ENCODE peak calls at places on chromosome 22, in four cellular contexts. Y is A549, Q is SK-N-SH, U is K562. B is an unnamed sample.

GRCh38 chr22:17201285-17201945 is 17.8 kb downstream of the ADA2 start:
- DNase-seq in Y (peak), U (peak), Q (no peak), B (no peak)

GRCh38 chr22:37153901-37154300 is 4.2 kb upstream of the IL2RB start:
- DNase-seq in Y (no peak), Q (no peak), U (no peak), B (no peak)

GRCh38 chr22:32648486-32648885 is 153.0 kb upstream of the TIMP3 start:
- DNase-seq in Q (no peak), U (no peak), Y (no peak), B (no peak)

GRCh38 chr22:19046719-19047609 is 75.2 kb downstream of the DGCR2 start:
- DNase-seq in U (no peak), Y (no peak), Q (no peak), B (no peak)

GRCh38 chr22:46845281-46846153 is 83.1 kb downstream of the TBC1D22A start:
- DNase-seq in Y (peak), Q (peak), U (no peak), B (no peak)

GRCh38 chr22:50269573-50270301 is 443 bp downstream of the MAPK11 start:
- DNase-seq in Q (peak), U (peak), Y (no peak), B (no peak)

GRCh38 chr22:43828711-43829447 is 16.8 kb upstream of the EFCAB6 start:
- DNase-seq in U (no peak), Q (peak), Y (peak), B (no peak)

GRCh38 chr22:32753591-32753990 is 47.9 kb upstream of the TIMP3 start:
- DNase-seq in U (no peak), Q (no peak), Y (no peak), B (no peak)

GRCh38 chr22:39374191-39374590 is 24.4 kb downstream of the SYNGR1 start:
- DNase-seq in Q (no peak), Y (no peak), U (peak), B (no peak)

GRCh38 chr22:44160416-44160815 is 20.3 kb upstream of the PARVG start:
- DNase-seq in Y (no peak), Q (no peak), U (no peak), B (no peak)

GRCh38 chr22:19543970-19544708 is 19.9 kb upstream of the CLDN5 start:
- DNase-seq in Q (peak), U (no peak), Y (no peak), B (no peak)

GRCh38 chr22:29195118-29195963 is 10.4 kb upstream of the EMID1 start:
- DNase-seq in Y (no peak), U (peak), Q (peak), B (no peak)

GRCh38 chr22:21697866-21698265 is 32.1 kb downstream of the PPIL2 start:
- DNase-seq in Q (no peak), U (peak), Y (no peak), B (no peak)

GRCh38 chr22:45425101-45425500 is 11.6 kb downstream of the RIBC2 start:
- DNase-seq in Y (no peak), Q (no peak), U (no peak), B (no peak)

GRCh38 chr22:18110944-18111758 is 542 bp downstream of the TUBA8 start:
- DNase-seq in U (no peak), Y (no peak), Q (no peak), B (no peak)

GRCh38 chr22:30893434-30894370 is 74.9 kb downstream of the MORC2 start:
- DNase-seq in Y (no peak), Q (no peak), U (no peak), B (no peak)

GRCh38 chr22:20434264-20434751 is 3.3 kb downstream of the SCARF2 start:
- DNase-seq in Y (no peak), Q (no peak), U (no peak), B (no peak)

GRCh38 chr22:37229805-37230672 is 14.0 kb downstream of the RAC2 start:
- DNase-seq in Q (no peak), Y (no peak), U (peak), B (peak)

GRCh38 chr22:29031236-29031982 is 30.2 kb downstream of the C22orf31 start:
- DNase-seq in U (peak), Y (peak), Q (peak), B (no peak)

GRCh38 chr22:17970205-17970708 is 54.1 kb downstream of the MICAL3 start:
- DNase-seq in Q (no peak), Y (no peak), U (peak), B (no peak)

GRCh38 chr22:48276933-48277867 is 1514.8 kb downstream of the TBC1D22A start:
- DNase-seq in Y (no peak), Q (no peak), U (no peak), B (no peak)

GRCh38 chr22:38062782-38063181 is 5.6 kb downstream of the PICK1 start:
- DNase-seq in U (no peak), Y (no peak), Q (no peak), B (no peak)

GRCh38 chr22:50620861-50621490 is 7.0 kb downstream of the ARSA start:
- DNase-seq in Y (no peak), U (no peak), Q (no peak), B (peak)

GRCh38 chr22:33853200-33854097 is 66.8 kb downstream of the LARGE1 start:
- DNase-seq in Q (peak), Y (peak), U (no peak), B (peak)

GRCh38 chr22:40410272-40410671 is 39.9 kb downstream of the SGSM3 start:
- DNase-seq in U (no peak), Q (no peak), Y (no peak), B (no peak)

GRCh38 chr22:42662114-42663021 is 13.2 kb upstream of the CYB5R3 start:
- DNase-seq in Q (peak), U (peak), Y (peak), B (no peak)

GRCh38 chr22:46027219-46028068 is 50.5 kb upstream of the WNT7B start:
- DNase-seq in Y (no peak), U (peak), Q (no peak), B (no peak)

GRCh38 chr22:46196268-46196667 is 45.9 kb downstream of the PPARA start:
- DNase-seq in U (no peak), Q (peak), Y (no peak), B (no peak)

GRCh38 chr22:37229012-37229804 is 14.9 kb downstream of the RAC2 start:
- DNase-seq in Q (peak), U (peak), Y (peak), B (no peak)

GRCh38 chr22:50112151-50113118 is 22.6 kb downstream of the MOV10L1 start:
- DNase-seq in U (no peak), Y (no peak), Q (no peak), B (no peak)

GRCh38 chr22:40654522-40655167 is 18.1 kb upstream of the MRTFA start:
- DNase-seq in Y (peak), Q (peak), U (peak), B (no peak)

DNA sequence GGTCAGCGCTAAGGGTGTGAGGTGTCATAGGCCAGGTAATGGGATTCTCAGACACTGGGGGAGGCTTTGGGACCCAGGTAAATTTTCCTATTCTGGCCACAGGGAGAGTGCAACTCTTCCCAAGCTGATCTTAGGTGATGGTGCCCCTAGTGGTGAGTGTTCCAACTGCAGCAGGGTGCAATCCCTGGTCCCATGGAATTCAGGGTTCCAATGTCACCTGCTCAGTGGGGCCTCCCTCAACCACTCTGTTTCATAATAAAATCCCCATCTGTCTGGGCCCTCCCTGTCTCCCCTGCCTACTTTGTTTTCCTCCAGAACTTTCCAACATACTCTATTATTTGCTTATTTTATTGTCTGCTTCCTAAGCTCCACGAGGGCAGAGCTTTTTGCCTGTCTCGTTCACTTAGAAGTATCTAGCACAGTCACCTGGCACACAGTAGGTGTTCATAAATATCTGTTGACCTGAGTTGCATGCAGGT is 2.9 kb upstream of the SGSM1 start:
- DNase-seq in Y (peak), U (peak), Q (peak), B (no peak)
- TF ChIP-seq MAX in Y (no peak), U (no peak), Q (no peak), B (no peak)

DNA sequence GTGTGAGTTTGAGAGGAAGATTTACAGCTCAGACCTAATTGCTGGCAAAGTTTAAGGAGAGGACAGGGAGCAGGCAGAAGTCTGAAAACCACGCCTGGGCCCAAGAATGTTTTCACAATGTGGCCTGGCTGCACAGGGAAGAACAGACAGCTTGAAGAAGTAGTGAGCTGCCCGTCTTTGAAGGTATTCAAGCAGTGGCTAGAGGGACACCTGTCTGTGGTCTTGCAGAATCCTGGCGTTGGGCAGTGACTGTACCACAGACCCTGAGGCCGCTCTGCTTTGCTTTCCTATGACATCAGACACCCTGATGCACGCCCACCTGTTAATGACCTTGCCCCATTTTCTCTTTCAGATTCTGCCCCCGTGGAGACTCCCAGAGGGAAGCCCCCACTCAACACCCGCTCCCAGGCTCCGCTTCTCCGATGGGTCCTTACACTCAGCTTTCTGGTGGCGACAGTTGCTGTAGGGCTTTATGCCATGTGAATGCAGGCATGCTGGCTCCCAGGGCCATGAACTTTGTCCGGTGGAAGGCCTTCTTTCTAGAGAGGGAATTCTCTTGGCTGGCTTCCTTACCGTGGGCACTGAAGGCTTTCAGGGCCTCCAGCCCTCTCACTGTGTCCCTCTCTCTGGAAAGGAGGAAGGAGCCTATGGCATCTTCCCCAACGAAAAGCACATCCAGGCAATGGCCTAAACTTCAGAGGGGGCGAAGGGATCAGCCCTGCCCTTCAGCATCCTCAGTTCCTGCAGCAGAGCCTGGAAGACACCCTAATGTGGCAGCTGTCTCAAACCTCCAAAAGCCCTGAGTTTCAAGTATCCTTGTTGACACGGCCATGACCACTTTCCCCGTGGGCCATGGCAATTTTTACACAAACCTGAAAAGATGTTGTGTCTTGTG is 6.6 kb upstream of the MCM5 start:
- DNase-seq in Q (no peak), U (no peak), Y (no peak), B (no peak)
- TF ChIP-seq RCOR1 in Q (no peak), U (no peak), Y (no peak), B (no peak)

DNA sequence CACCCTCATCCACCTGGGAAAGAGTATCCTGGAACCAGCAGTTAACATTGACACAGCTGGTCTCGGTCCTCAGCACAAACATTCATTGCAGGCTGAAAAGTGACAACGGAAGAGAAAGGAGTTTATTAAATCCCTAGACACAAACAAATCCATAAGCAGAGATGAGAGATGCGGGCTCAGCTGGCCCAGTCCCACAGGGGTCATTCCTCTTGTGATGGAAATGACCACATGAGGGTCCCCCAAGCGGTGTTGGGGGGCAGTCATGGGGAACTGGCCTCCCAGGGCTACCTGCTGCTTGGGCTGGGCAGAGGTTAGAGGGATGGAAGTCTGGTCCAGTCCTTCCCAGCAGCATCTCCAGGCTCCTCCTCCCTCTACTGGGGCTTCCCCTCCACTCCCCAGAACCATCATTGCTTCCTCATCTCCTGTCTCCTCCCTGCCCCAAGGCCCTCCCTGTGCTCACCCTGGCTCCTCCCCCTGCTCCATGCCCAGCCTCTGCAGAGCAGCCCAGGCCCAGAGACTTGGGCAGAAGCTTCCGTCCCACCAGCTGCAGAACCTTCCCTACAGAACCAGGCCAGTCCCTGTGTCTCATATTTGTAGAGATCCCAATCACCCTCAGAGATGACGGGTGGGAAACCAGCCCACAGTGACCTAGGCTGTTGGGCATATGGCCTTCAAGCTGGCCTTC is 5.4 kb upstream of the IGLL5 start:
- DNase-seq in Q (no peak), Y (no peak), U (peak), B (no peak)
- TF ChIP-seq MAX in Q (no peak), Y (no peak), U (no peak), B (no peak)

GRCh38 chr22:27602390-27602789 is 199.2 kb downstream of the MN1 start:
- DNase-seq in Y (no peak), U (peak), Q (peak), B (no peak)
- TF ChIP-seq RCOR1 in Y (no peak), U (no peak), Q (no peak), B (no peak)

B was measured in GM12878.